ENCODE peak calls at places on chromosomes 11 and 22, in seven cellular contexts. One of them, this sample, is unnamed.

GRCh38 chr11:121643530-121644512 is 191.1 kb upstream of the SORL1-AS1 start:
- DNase-seq in ovary: no peak
- DNase-seq in K562: peak; percentile 17
- DNase-seq in lung: no peak
- DNase-seq in heart left ventricle: no peak
- DNase-seq in upper lobe of right lung: no peak
- DNase-seq in left ventricle myocardium inferior: no peak
- DNase-seq in this sample: no peak

GRCh38 chr11:17385926-17386325 is 2.5 kb downstream of the KCNJ11 start:
- DNase-seq in ovary: no peak
- DNase-seq in K562: no peak
- DNase-seq in lung: no peak
- DNase-seq in heart left ventricle: no peak
- DNase-seq in upper lobe of right lung: no peak
- DNase-seq in left ventricle myocardium inferior: no peak
- DNase-seq in this sample: no peak

GRCh38 chr11:115480611-115481010 is 23.6 kb downstream of the CADM1 start:
- DNase-seq in ovary: no peak
- DNase-seq in K562: no peak
- DNase-seq in lung: no peak
- DNase-seq in heart left ventricle: no peak
- DNase-seq in upper lobe of right lung: no peak
- DNase-seq in left ventricle myocardium inferior: no peak
- DNase-seq in this sample: no peak

GRCh38 chr11:216081-216974 is 8.8 kb downstream of the RIC8A start:
- DNase-seq in ovary: no peak
- DNase-seq in K562: no peak
- DNase-seq in lung: no peak
- DNase-seq in heart left ventricle: no peak
- DNase-seq in upper lobe of right lung: no peak
- DNase-seq in left ventricle myocardium inferior: no peak
- DNase-seq in this sample: no peak

GRCh38 chr11:133541331-133542095 is 9.2 kb upstream of the OPCML start:
- DNase-seq in ovary: no peak
- DNase-seq in K562: no peak
- DNase-seq in lung: no peak
- DNase-seq in heart left ventricle: no peak
- DNase-seq in upper lobe of right lung: no peak
- DNase-seq in left ventricle myocardium inferior: no peak
- DNase-seq in this sample: no peak

GRCh38 chr11:2825261-2825885 is 60.2 kb downstream of the CDKN1C start:
- DNase-seq in ovary: peak; percentile 80
- DNase-seq in K562: peak; percentile 32
- DNase-seq in lung: peak; percentile 72
- DNase-seq in heart left ventricle: peak; percentile 87
- DNase-seq in upper lobe of right lung: peak; percentile 87
- DNase-seq in left ventricle myocardium inferior: peak; percentile 85
- DNase-seq in this sample: peak; percentile 70

GRCh38 chr11:118111019-118111743 is 24.4 kb upstream of the SMIM35 start:
- DNase-seq in ovary: no peak
- DNase-seq in K562: no peak
- DNase-seq in lung: no peak
- DNase-seq in heart left ventricle: no peak
- DNase-seq in upper lobe of right lung: peak; percentile 33
- DNase-seq in left ventricle myocardium inferior: no peak
- DNase-seq in this sample: peak; percentile 61

GRCh38 chr22:24392218-24392931 is 35.0 kb upstream of the ADORA2A start:
- DNase-seq in ovary: no peak
- DNase-seq in K562: no peak
- DNase-seq in lung: no peak
- DNase-seq in heart left ventricle: no peak
- DNase-seq in upper lobe of right lung: no peak
- DNase-seq in left ventricle myocardium inferior: no peak
- DNase-seq in this sample: no peak

GRCh38 chr11:41456288-41456687 is 3.2 kb downstream of the LRRC4C start:
- DNase-seq in ovary: no peak
- DNase-seq in K562: no peak
- DNase-seq in lung: no peak
- DNase-seq in heart left ventricle: no peak
- DNase-seq in upper lobe of right lung: no peak
- DNase-seq in left ventricle myocardium inferior: no peak
- DNase-seq in this sample: no peak

GRCh38 chr11:112620621-112621394 is 340.4 kb upstream of the NCAM1 start:
- DNase-seq in ovary: no peak
- DNase-seq in K562: no peak
- DNase-seq in lung: no peak
- DNase-seq in heart left ventricle: no peak
- DNase-seq in upper lobe of right lung: no peak
- DNase-seq in left ventricle myocardium inferior: no peak
- DNase-seq in this sample: no peak

GRCh38 chr11:61787928-61788491 is 4.4 kb downstream of the TMEM258 start:
- DNase-seq in ovary: no peak
- DNase-seq in K562: peak; percentile 42
- DNase-seq in lung: no peak
- DNase-seq in heart left ventricle: no peak
- DNase-seq in upper lobe of right lung: no peak
- DNase-seq in left ventricle myocardium inferior: no peak
- DNase-seq in this sample: peak; percentile 17

GRCh38 chr11:7577226-7577882 is 63.6 kb downstream of the PPFIBP2 start:
- DNase-seq in ovary: peak; percentile 60
- DNase-seq in K562: no peak
- DNase-seq in lung: no peak
- DNase-seq in heart left ventricle: peak; percentile 64
- DNase-seq in upper lobe of right lung: no peak
- DNase-seq in left ventricle myocardium inferior: peak; percentile 40
- DNase-seq in this sample: peak; percentile 54

GRCh38 chr11:47216141-47216798 is 1.5 kb downstream of the DDB2 start:
- DNase-seq in ovary: peak; percentile 43
- DNase-seq in K562: no peak
- DNase-seq in lung: peak; percentile 68
- DNase-seq in heart left ventricle: peak; percentile 35
- DNase-seq in upper lobe of right lung: no peak
- DNase-seq in left ventricle myocardium inferior: no peak
- DNase-seq in this sample: peak; percentile 76

GRCh38 chr22:49863936-49864335 is 10.3 kb downstream of the ZBED4 start:
- DNase-seq in ovary: no peak
- DNase-seq in K562: no peak
- DNase-seq in lung: no peak
- DNase-seq in heart left ventricle: no peak
- DNase-seq in upper lobe of right lung: no peak
- DNase-seq in left ventricle myocardium inferior: no peak
- DNase-seq in this sample: no peak

GRCh38 chr22:32265882-32266767 is 11.0 kb upstream of the SLC5A4 start:
- DNase-seq in ovary: peak; percentile 52
- DNase-seq in K562: peak; percentile 43
- DNase-seq in lung: peak; percentile 66
- DNase-seq in heart left ventricle: peak; percentile 73
- DNase-seq in upper lobe of right lung: no peak
- DNase-seq in left ventricle myocardium inferior: peak; percentile 53
- DNase-seq in this sample: peak; percentile 81

GRCh38 chr11:118621071-118621815 is 13.8 kb downstream of the PHLDB1 start:
- DNase-seq in ovary: peak; percentile 94
- DNase-seq in K562: peak; percentile 91
- DNase-seq in lung: peak; percentile 89
- DNase-seq in heart left ventricle: peak; percentile 93
- DNase-seq in upper lobe of right lung: peak; percentile 91
- DNase-seq in left ventricle myocardium inferior: peak; percentile 90
- DNase-seq in this sample: peak; percentile 86

GRCh38 chr11:84563356-84563755 is 1063.8 kb downstream of the DLG2 start:
- DNase-seq in ovary: no peak
- DNase-seq in K562: no peak
- DNase-seq in lung: no peak
- DNase-seq in heart left ventricle: no peak
- DNase-seq in upper lobe of right lung: no peak
- DNase-seq in left ventricle myocardium inferior: no peak
- DNase-seq in this sample: no peak

GRCh38 chr22:24950272-24950902 is 2.1 kb upstream of the KIAA1671 start:
- DNase-seq in ovary: no peak
- DNase-seq in K562: no peak
- DNase-seq in lung: no peak
- DNase-seq in heart left ventricle: no peak
- DNase-seq in upper lobe of right lung: no peak
- DNase-seq in left ventricle myocardium inferior: no peak
- DNase-seq in this sample: no peak

GRCh38 chr11:119148855-119149370 is at the start of gene ABCG4:
- DNase-seq in ovary: no peak
- DNase-seq in K562: peak; percentile 75
- DNase-seq in lung: no peak
- DNase-seq in heart left ventricle: peak; percentile 39
- DNase-seq in upper lobe of right lung: no peak
- DNase-seq in left ventricle myocardium inferior: peak; percentile 27
- DNase-seq in this sample: no peak

GRCh38 chr11:125994509-125994908 is 48.7 kb downstream of the VSIG10L2 start:
- DNase-seq in ovary: no peak
- DNase-seq in K562: no peak
- DNase-seq in lung: no peak
- DNase-seq in heart left ventricle: no peak
- DNase-seq in upper lobe of right lung: no peak
- DNase-seq in left ventricle myocardium inferior: no peak
- DNase-seq in this sample: no peak

GRCh38 chr11:2964782-2965181 is 27.3 kb downstream of the NAP1L4 start:
- DNase-seq in ovary: no peak
- DNase-seq in K562: no peak
- DNase-seq in lung: no peak
- DNase-seq in heart left ventricle: no peak
- DNase-seq in upper lobe of right lung: no peak
- DNase-seq in left ventricle myocardium inferior: no peak
- DNase-seq in this sample: no peak

GRCh38 chr11:6602096-6602940 is 1.1 kb downstream of the RRP8 start:
- DNase-seq in ovary: no peak
- DNase-seq in K562: no peak
- DNase-seq in lung: peak; percentile 13
- DNase-seq in heart left ventricle: no peak
- DNase-seq in upper lobe of right lung: no peak
- DNase-seq in left ventricle myocardium inferior: no peak
- DNase-seq in this sample: no peak

GRCh38 chr22:39618996-39619530 is 48.5 kb downstream of the CACNA1I start:
- DNase-seq in ovary: no peak
- DNase-seq in K562: no peak
- DNase-seq in lung: no peak
- DNase-seq in heart left ventricle: no peak
- DNase-seq in upper lobe of right lung: no peak
- DNase-seq in left ventricle myocardium inferior: no peak
- DNase-seq in this sample: no peak

GRCh38 chr11:12599408-12600143 is 74.6 kb upstream of the TEAD1 start:
- DNase-seq in ovary: peak; percentile 34
- DNase-seq in K562: peak; percentile 65
- DNase-seq in lung: peak; percentile 90
- DNase-seq in heart left ventricle: peak; percentile 52
- DNase-seq in upper lobe of right lung: peak; percentile 93
- DNase-seq in left ventricle myocardium inferior: peak; percentile 33
- DNase-seq in this sample: no peak
- TF ChIP-seq CTCF in ovary: no peak
- TF ChIP-seq CTCF in K562: peak; percentile 85
- TF ChIP-seq CTCF in lung: peak; percentile 24
- TF ChIP-seq CTCF in heart left ventricle: peak; percentile 66
- TF ChIP-seq CTCF in upper lobe of right lung: peak; percentile 77
- TF ChIP-seq CTCF in left ventricle myocardium inferior: peak; percentile 72
- TF ChIP-seq CTCF in this sample: peak; percentile 53

GRCh38 chr11:132111781-132112380 is 741.5 kb downstream of the NTM start:
- DNase-seq in ovary: no peak
- DNase-seq in K562: no peak
- DNase-seq in lung: no peak
- DNase-seq in heart left ventricle: no peak
- DNase-seq in upper lobe of right lung: no peak
- DNase-seq in left ventricle myocardium inferior: no peak
- DNase-seq in this sample: no peak

GRCh38 chr11:132114743-132115142 is 744.3 kb downstream of the NTM start:
- DNase-seq in ovary: no peak
- DNase-seq in K562: no peak
- DNase-seq in lung: no peak
- DNase-seq in heart left ventricle: no peak
- DNase-seq in upper lobe of right lung: no peak
- DNase-seq in left ventricle myocardium inferior: no peak
- DNase-seq in this sample: no peak

GRCh38 chr11:132116516-132116915 is 746.1 kb downstream of the NTM start:
- DNase-seq in ovary: no peak
- DNase-seq in K562: no peak
- DNase-seq in lung: no peak
- DNase-seq in heart left ventricle: no peak
- DNase-seq in upper lobe of right lung: no peak
- DNase-seq in left ventricle myocardium inferior: no peak
- DNase-seq in this sample: no peak

GRCh38 chr11:132114185-132114584 is 743.8 kb downstream of the NTM start:
- DNase-seq in ovary: no peak
- DNase-seq in K562: no peak
- DNase-seq in lung: no peak
- DNase-seq in heart left ventricle: peak; percentile 52
- DNase-seq in upper lobe of right lung: no peak
- DNase-seq in left ventricle myocardium inferior: no peak
- DNase-seq in this sample: peak; percentile 29

DNA sequence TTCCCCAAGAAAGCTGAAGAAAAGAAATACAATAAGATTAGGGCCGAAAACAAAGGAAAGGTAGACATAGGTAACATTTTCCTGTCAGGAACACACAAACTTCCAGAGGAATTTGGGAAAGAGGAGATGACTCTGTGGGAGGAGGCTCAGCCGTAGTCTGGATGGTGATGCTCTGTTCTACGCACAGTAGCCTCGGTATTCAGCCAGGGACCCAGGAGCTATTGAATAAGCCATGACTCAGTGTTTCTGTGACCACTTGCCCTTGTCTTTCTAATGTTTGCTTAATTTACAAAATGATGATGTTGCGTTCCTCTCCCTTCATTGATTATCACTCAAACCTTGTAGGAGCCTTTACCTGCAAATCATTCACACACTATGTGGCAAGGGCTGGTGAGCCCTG is 745.0 kb downstream of the NTM start:
- DNase-seq in ovary: no peak
- DNase-seq in K562: no peak
- DNase-seq in lung: no peak
- DNase-seq in heart left ventricle: no peak
- DNase-seq in upper lobe of right lung: no peak
- DNase-seq in left ventricle myocardium inferior: no peak
- DNase-seq in this sample: no peak
- H3K4me1 ChIP-seq in ovary: no peaks in the 10 kb centered on the region
- H3K4me1 ChIP-seq in K562: no peaks in the 10 kb centered on the region
- H3K4me1 ChIP-seq in lung: no peaks in the 10 kb centered on the region
- H3K4me1 ChIP-seq in heart left ventricle: no peaks in the 10 kb centered on the region
- H3K4me1 ChIP-seq in upper lobe of right lung: no peaks in the 10 kb centered on the region
- H3K4me1 ChIP-seq in left ventricle myocardium inferior: no peaks in the 10 kb centered on the region
- H3K4me1 ChIP-seq in this sample: no peaks in the 10 kb centered on the region

DNA sequence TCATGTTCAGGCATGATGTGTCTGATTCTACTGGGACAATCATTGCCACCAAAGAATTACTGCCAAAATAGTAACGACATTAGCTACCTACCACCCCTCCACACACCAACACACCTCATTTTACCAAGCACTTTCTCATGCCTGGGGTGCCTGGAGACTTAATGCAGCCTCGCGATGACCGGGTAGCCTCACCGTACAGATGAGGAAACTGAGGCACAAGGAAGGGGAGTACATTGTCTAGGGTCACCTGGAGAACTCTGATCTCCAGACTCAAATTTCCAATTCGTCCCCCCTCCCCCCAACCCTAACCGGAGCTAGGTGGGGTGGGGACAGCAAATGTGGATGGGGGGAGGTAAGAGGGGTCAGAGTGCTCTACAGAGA is 2.7 kb upstream of the RTN4RL2 start:
- DNase-seq in ovary: no peak
- DNase-seq in K562: no peak
- DNase-seq in lung: no peak
- DNase-seq in heart left ventricle: no peak
- DNase-seq in upper lobe of right lung: no peak
- DNase-seq in left ventricle myocardium inferior: no peak
- DNase-seq in this sample: no peak
- TF ChIP-seq CTCF in ovary: no peak
- TF ChIP-seq CTCF in K562: no peak
- TF ChIP-seq CTCF in lung: no peak
- TF ChIP-seq CTCF in heart left ventricle: no peak
- TF ChIP-seq CTCF in upper lobe of right lung: no peak
- TF ChIP-seq CTCF in left ventricle myocardium inferior: peak; percentile 7
- TF ChIP-seq CTCF in this sample: no peak

GRCh38 chr11:65382804-65383368 is 440 bp upstream of the SLC25A45 start:
- DNase-seq in ovary: no peak
- DNase-seq in K562: no peak
- DNase-seq in lung: peak; percentile 87
- DNase-seq in heart left ventricle: no peak
- DNase-seq in upper lobe of right lung: peak; percentile 93
- DNase-seq in left ventricle myocardium inferior: no peak
- DNase-seq in this sample: no peak
- H3K4me1 ChIP-seq in ovary: peaks cover 16% of the 10 kb centered on the region
- H3K4me1 ChIP-seq in K562: peaks cover 37% of the 10 kb centered on the region
- H3K4me1 ChIP-seq in lung: no peaks in the 10 kb centered on the region
- H3K4me1 ChIP-seq in heart left ventricle: peaks cover 73% of the 10 kb centered on the region
- H3K4me1 ChIP-seq in upper lobe of right lung: peaks cover 63% of the 10 kb centered on the region
- H3K4me1 ChIP-seq in left ventricle myocardium inferior: peaks cover 74% of the 10 kb centered on the region
- H3K4me1 ChIP-seq in this sample: peaks cover 57% of the 10 kb centered on the region